ENCODE peak calls at places on chromosomes 16 and 17, in six cellular contexts. X is heart left ventricle; N is fibroblast of mammary gland; I is upper lobe of right lung; F is left lung; K is CD8-positive, alpha-beta T cell. P is an unnamed sample.
A peak's percentile ranks its signal among the peaks of the same experiment; 100 is the strongest.

GRCh38 chr17:67819722-67820121 is 5.6 kb upstream of the BPTF start:
- DNase-seq in X (no peak), N (no peak), I (no peak), F (no peak), K (no peak), P (no peak)

GRCh38 chr16:21023509-21024202 is 123.1 kb downstream of the LYRM1 start:
- DNase-seq in X (no peak), N (no peak), I (no peak), F (no peak), K (no peak), P (no peak)

GRCh38 chr16:64545769-64546168 is 576.1 kb downstream of the CDH11 start:
- DNase-seq in X (no peak), N (no peak), I (no peak), F (no peak), K (no peak), P (peak; percentile 8)

GRCh38 chr16:19044781-19045180 is 22.6 kb upstream of the COQ7 start:
- DNase-seq in X (no peak), N (peak; percentile 28), I (no peak), F (no peak), K (no peak), P (no peak)

GRCh38 chr17:50834786-50835562 is 412 bp upstream of the WFIKKN2 start:
- DNase-seq in X (no peak), N (peak; percentile 29), I (no peak), F (no peak), K (no peak), P (peak; percentile 49)

GRCh38 chr17:82332669-82333278 is 792 bp downstream of the SECTM1 start:
- DNase-seq in X (no peak), N (peak; percentile 61), I (peak; percentile 77), F (peak; percentile 88), K (peak; percentile 28), P (peak; percentile 59)

GRCh38 chr17:78142113-78142861 is 3.9 kb upstream of the C17orf99 start:
- DNase-seq in X (no peak), N (peak; percentile 78), I (peak; percentile 89), F (peak; percentile 89), K (no peak), P (no peak)

GRCh38 chr17:34692932-34693331 is 113.5 kb downstream of the TMEM132E start:
- DNase-seq in X (no peak), N (no peak), I (no peak), F (no peak), K (no peak), P (no peak)

GRCh38 chr16:1074379-1074649 is 1.8 kb downstream of the SSTR5 start:
- DNase-seq in X (no peak), N (no peak), I (no peak), F (no peak), K (no peak), P (no peak)

GRCh38 chr16:1073566-1074378 is 1.2 kb downstream of the SSTR5 start:
- DNase-seq in X (no peak), N (no peak), I (no peak), F (no peak), K (no peak), P (no peak)

GRCh38 chr16:1073262-1073558 is 663 bp downstream of the SSTR5 start:
- DNase-seq in X (no peak), N (no peak), I (no peak), F (no peak), K (no peak), P (no peak)

GRCh38 chr16:1071561-1072225 is 854 bp upstream of the SSTR5 start:
- DNase-seq in X (no peak), N (no peak), I (no peak), F (no peak), K (no peak), P (no peak)

DNA sequence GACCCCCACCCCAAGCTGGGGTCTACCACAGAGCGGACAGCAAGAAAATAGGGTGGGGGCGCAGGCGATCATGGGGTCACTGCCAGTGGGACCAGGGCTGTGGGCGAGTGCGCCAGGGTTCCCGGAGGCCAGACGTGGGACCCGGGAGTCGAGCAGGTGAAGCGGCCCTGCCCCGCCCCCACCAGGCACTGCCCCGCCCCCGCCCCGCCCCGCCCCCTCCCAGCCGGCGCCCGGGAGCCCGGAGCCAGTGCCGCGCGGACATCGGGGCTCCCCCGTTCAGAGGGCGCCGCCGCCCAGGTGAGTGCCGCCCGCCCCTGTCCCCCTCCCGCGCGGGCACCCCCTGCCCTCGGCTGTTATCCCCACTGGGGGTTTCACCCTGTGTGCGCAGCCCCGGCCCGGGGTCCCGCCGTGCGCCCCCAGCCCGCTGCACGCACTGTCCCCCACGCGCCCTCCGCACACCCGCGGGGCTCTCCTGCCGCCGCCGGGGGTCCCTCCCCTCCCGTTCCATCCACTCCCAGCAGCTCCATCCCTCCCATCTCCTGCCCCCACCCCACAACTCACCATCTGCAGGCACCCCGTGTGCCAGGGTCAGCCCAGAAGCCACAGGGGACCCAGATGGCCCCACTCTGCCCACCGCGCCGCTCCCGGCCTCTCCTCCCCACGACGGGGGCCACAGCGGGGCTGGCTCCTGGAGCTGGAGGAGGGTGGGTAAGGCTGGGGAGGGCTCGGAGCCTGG is at the start of gene SSTR5:
- DNase-seq in X (no peak), N (no peak), I (no peak), F (no peak), K (no peak), P (no peak)
- H3K4me3 ChIP-seq in X (no peak within 1 kb of the TSS), N (no peak within 1 kb of the TSS), I (no peak within 1 kb of the TSS), F (no peak within 1 kb of the TSS), K (no peak within 1 kb of the TSS), P (no peak within 1 kb of the TSS)

GRCh38 chr17:16122697-16123434 is 92.5 kb downstream of the NCOR1 start:
- DNase-seq in X (no peak), N (no peak), I (no peak), F (no peak), K (no peak), P (peak; percentile 14)
- TF ChIP-seq CTCF in X (no peak), N (no peak), I (no peak), F (no peak), K (no peak), P (no peak)

GRCh38 chr16:56993204-56993603 is 3.8 kb downstream of the NLRC5 start:
- DNase-seq in X (no peak), N (peak; percentile 43), I (no peak), F (no peak), K (no peak), P (peak; percentile 49)

GRCh38 chr16:56989988-56990387 is 631 bp downstream of the NLRC5 start:
- DNase-seq in X (peak; percentile 17), N (no peak), I (no peak), F (no peak), K (no peak), P (no peak)

GRCh38 chr16:56988948-56989945 is at the start of gene NLRC5:
- DNase-seq in X (peak; percentile 94), N (peak; percentile 72), I (peak; percentile 94), F (peak; percentile 98), K (peak; percentile 87), P (peak; percentile 80)

GRCh38 chr16:56988161-56988947 is 1.0 kb upstream of the NLRC5 start:
- DNase-seq in X (peak; percentile 40), N (peak; percentile 21), I (peak; percentile 59), F (no peak), K (no peak), P (peak; percentile 15)

GRCh38 chr16:56990407-56991286 is 1.3 kb downstream of the NLRC5 start:
- DNase-seq in X (peak; percentile 14), N (no peak), I (no peak), F (no peak), K (no peak), P (no peak)
- H3K4me3 ChIP-seq in X (peak overlapping the region; percentile 69), N (no peak overlapping the region), I (peak overlapping the region; percentile 65), F (peak overlapping the region; percentile 77), K (peak overlapping the region; percentile 98), P (peak overlapping the region; percentile 81)

DNA sequence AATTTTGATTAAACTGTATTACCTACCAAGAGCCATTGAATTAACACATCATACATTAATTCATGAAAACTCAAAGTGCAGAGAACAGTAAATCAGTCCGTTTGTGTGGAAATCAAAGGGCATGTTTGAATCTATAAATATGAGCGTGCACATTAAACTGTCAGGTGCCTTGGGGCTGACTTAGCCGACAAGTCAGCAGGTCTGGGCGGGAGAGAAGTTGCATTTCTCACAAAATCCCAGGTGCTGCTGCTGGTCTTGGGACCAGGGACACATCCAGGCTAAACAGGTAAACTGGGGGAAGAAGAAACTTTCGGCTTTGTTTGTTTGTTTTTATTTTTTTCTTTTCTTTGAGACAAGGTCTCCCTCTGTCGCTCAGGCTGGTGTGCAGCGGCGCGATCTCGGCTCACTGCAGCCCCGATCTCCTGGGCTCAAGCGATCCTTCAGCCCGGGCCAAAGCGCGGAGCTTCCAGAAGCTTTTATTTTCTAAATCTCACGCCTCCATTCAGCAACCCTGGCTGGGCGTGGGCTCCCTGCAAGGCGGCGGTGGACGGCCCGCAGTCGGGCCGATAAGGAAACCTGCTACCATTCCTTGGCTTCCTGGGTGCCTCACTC is 213.9 kb downstream of the MRTFB start:
- DNase-seq in X (peak; percentile 85), N (peak; percentile 71), I (peak; percentile 86), F (no peak), K (no peak), P (peak; percentile 82)
- TF ChIP-seq CTCF in X (peak; percentile 24), N (peak; percentile 44), I (peak; percentile 33), F (no peak), K (no peak), P (peak; percentile 59)

DNA sequence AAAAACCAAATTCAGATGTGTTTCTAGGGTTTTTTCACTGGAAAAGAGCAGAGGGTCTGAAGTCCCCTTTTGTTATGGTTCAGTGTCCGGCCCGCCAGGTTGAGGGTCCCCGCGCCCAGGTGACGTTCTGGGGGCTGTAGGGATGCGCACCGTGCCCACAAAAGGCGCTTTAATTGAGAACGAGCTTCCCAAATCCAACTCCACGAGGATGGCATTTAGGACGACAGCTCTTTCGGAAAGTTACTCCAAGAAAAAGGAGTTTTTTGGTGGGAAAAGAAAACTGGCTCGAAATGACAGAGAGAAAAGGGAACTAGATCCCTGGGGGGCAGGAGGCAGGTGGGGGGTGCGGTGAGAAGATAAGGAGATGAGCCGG is 15.9 kb upstream of the ZFHX3 start:
- DNase-seq in X (no peak), N (no peak), I (no peak), F (no peak), K (no peak), P (no peak)
- H3K4me3 ChIP-seq in X (peak overlapping the region; percentile 37), N (peak overlapping the region; percentile 33), I (peak overlapping the region; percentile 34), F (no peak overlapping the region), K (no peak overlapping the region), P (no peak overlapping the region)